ENCODE peak calls at places on chromosomes 6 and 20, in seven cellular contexts. W, C, X, Z, N, P and G are unnamed samples.

GRCh38 chr6:154229796-154230195 is 126.8 kb downstream of the IPCEF1 start:
- DNase-seq in N (no peak), X (no peak), C (no peak), W (no peak), Z (no peak), P (peak), G (no peak)

GRCh38 chr6:165218816-165219215 is 90.6 kb downstream of the C6orf118 start:
- DNase-seq in P (no peak), C (no peak), Z (no peak), N (peak), W (peak), X (no peak), G (peak)

GRCh38 chr6:90053614-90054013 is 159.3 kb downstream of the GJA10 start:
- DNase-seq in P (no peak), C (no peak), Z (no peak), X (no peak), N (no peak), W (no peak), G (no peak)

GRCh38 chr6:137389150-137389664 is 105.0 kb downstream of the OLIG3 start:
- DNase-seq in Z (no peak), P (peak), N (no peak), X (no peak), W (no peak), C (no peak), G (no peak)

GRCh38 chr6:170134077-170135040 is 156.5 kb downstream of the DLL1 start:
- DNase-seq in W (peak), P (no peak), X (no peak), N (no peak), C (no peak), Z (peak), G (peak)

GRCh38 chr6:133903855-133904254 is 14.9 kb downstream of the TCF21 start:
- DNase-seq in N (no peak), W (no peak), C (no peak), X (no peak), Z (no peak), P (no peak), G (no peak)

GRCh38 chr20:45924391-45925261 is 9.9 kb upstream of the PCIF1 start:
- DNase-seq in X (no peak), C (no peak), P (no peak), W (no peak), Z (no peak), N (peak), G (peak)

GRCh38 chr6:79115557-79115956 is 37.5 kb upstream of the PHIP start:
- DNase-seq in X (no peak), N (no peak), C (no peak), P (no peak), Z (no peak), W (no peak), G (no peak)

GRCh38 chr20:57619053-57619831 is 984 bp downstream of the ZBP1 start:
- DNase-seq in N (no peak), X (no peak), P (no peak), W (no peak), C (no peak), Z (no peak), G (no peak)

GRCh38 chr6:147287869-147288271 is 83.7 kb downstream of the STXBP5 start:
- DNase-seq in X (no peak), C (peak), Z (no peak), P (no peak), N (peak), W (no peak), G (peak)

GRCh38 chr6:151180321-151180720 is 59.4 kb upstream of the AKAP12 start:
- DNase-seq in P (no peak), Z (no peak), X (no peak), C (no peak), W (no peak), N (no peak), G (no peak)

GRCh38 chr6:33713786-33714185 is 2.3 kb upstream of the UQCC2 start:
- DNase-seq in P (no peak), Z (no peak), C (no peak), W (no peak), X (no peak), N (no peak), G (no peak)

GRCh38 chr6:137415127-137415833 is 78.9 kb downstream of the OLIG3 start:
- DNase-seq in N (peak), Z (peak), P (peak), W (no peak), C (no peak), X (peak), G (peak)

GRCh38 chr6:48568856-48569255 is 457.9 kb upstream of the PTCHD4 start:
- DNase-seq in W (no peak), X (no peak), Z (no peak), P (no peak), C (no peak), N (no peak), G (no peak)

GRCh38 chr6:104855507-104855906 is 4.2 kb downstream of the HACE1 start:
- DNase-seq in X (no peak), C (no peak), P (no peak), N (peak), Z (no peak), W (no peak), G (peak)

GRCh38 chr20:38635721-38636285 is 34.2 kb downstream of the ARHGAP40 start:
- DNase-seq in W (no peak), Z (no peak), N (no peak), P (no peak), X (no peak), C (no peak), G (no peak)

GRCh38 chr6:1497593-1498105 is 108.3 kb downstream of the FOXF2 start:
- DNase-seq in P (no peak), Z (no peak), C (no peak), N (no peak), W (no peak), X (no peak), G (no peak)

GRCh38 chr6:97203343-97203742 is 79.7 kb downstream of the MMS22L start:
- DNase-seq in P (no peak), X (no peak), Z (no peak), W (no peak), N (no peak), C (no peak), G (no peak)

GRCh38 chr6:30888472-30889137 is 4.3 kb downstream of the DDR1 start:
- DNase-seq in P (no peak), W (no peak), Z (no peak), X (peak), N (peak), C (no peak), G (peak)

GRCh38 chr6:12393100-12393499 is 102.9 kb downstream of the EDN1 start:
- DNase-seq in C (no peak), X (no peak), N (no peak), Z (no peak), W (no peak), P (no peak), G (no peak)

GRCh38 chr20:32893878-32894483 is 35.3 kb downstream of the EFCAB8 start:
- DNase-seq in W (no peak), X (peak), C (no peak), P (no peak), N (no peak), Z (peak), G (no peak)

GRCh38 chr6:156808287-156808686 is 31.1 kb downstream of the ARID1B start:
- DNase-seq in P (no peak), Z (no peak), W (peak), X (no peak), N (no peak), C (no peak), G (no peak)

GRCh38 chr6:169859978-169860703 is 108.7 kb downstream of the ERMARD start:
- DNase-seq in W (no peak), Z (no peak), C (no peak), N (no peak), P (no peak), X (no peak), G (no peak)

GRCh38 chr20:3174442-3175263 is 1.3 kb upstream of the LZTS3 start:
- DNase-seq in N (no peak), W (peak), C (peak), Z (no peak), P (no peak), X (no peak), G (peak)

GRCh38 chr6:119226089-119226488 is 123.5 kb downstream of the MAN1A1 start:
- DNase-seq in C (no peak), P (no peak), W (peak), X (no peak), N (no peak), Z (no peak), G (no peak)

GRCh38 chr20:61790116-61790827 is 275.4 kb downstream of the TAF4 start:
- DNase-seq in C (no peak), Z (no peak), W (no peak), X (no peak), P (no peak), N (no peak), G (no peak)

GRCh38 chr6:87873556-87873955 is 171.5 kb upstream of the AKIRIN2 start:
- DNase-seq in P (no peak), X (no peak), C (no peak), Z (no peak), W (no peak), N (no peak), G (no peak)

GRCh38 chr20:62694868-62695267 is 13.8 kb upstream of the NTSR1 start:
- DNase-seq in Z (no peak), P (no peak), N (no peak), C (no peak), X (no peak), W (no peak), G (no peak)

GRCh38 chr20:5871720-5872410 is 78.5 kb downstream of the TRMT6 start:
- DNase-seq in X (peak), Z (no peak), C (no peak), N (no peak), P (no peak), W (no peak), G (no peak)

GRCh38 chr6:137874204-137875001 is 7.3 kb downstream of the TNFAIP3 start:
- DNase-seq in N (no peak), X (no peak), C (no peak), Z (no peak), W (no peak), P (no peak), G (no peak)